ENCODE peak calls at places on chromosomes 1 and 21, in four cellular contexts. D is A549, Q is GM12878, S is K562. F is an unnamed sample.

GRCh38 chr1:115706774-115707425 is 61.6 kb downstream of the CASQ2 start:
- DNase-seq in D (no peak), Q (peak; percentile 7), S (peak; percentile 67), F (peak; percentile 45)

GRCh38 chr1:89203166-89203565 is 4.4 kb upstream of the GBP4 start:
- DNase-seq in D (no peak), Q (no peak), S (no peak), F (no peak)

GRCh38 chr1:198657550-198658064 is 18.8 kb downstream of the PTPRC start:
- DNase-seq in D (no peak), Q (no peak), S (no peak), F (no peak)

GRCh38 chr1:150015733-150016132 is 5.2 kb upstream of the OTUD7B start:
- DNase-seq in D (no peak), Q (no peak), S (no peak), F (no peak)

GRCh38 chr1:235642021-235642942 is 7.3 kb downstream of the GNG4 start:
- DNase-seq in D (no peak), Q (no peak), S (peak; percentile 32), F (peak; percentile 20)

GRCh38 chr1:214422137-214422671 is 129.2 kb downstream of the PTPN14 start:
- DNase-seq in D (no peak), Q (no peak), S (no peak), F (no peak)

GRCh38 chr21:34630536-34631143 is 15.7 kb upstream of the RCAN1 start:
- DNase-seq in D (peak; percentile 41), Q (peak; percentile 33), S (peak; percentile 75), F (peak; percentile 63)

GRCh38 chr1:6954596-6954995 is 169.3 kb downstream of the CAMTA1 start:
- DNase-seq in D (no peak), Q (no peak), S (no peak), F (no peak)

GRCh38 chr1:10490271-10490970 is 15.7 kb downstream of the PEX14 start:
- DNase-seq in D (no peak), Q (no peak), S (no peak), F (no peak)

GRCh38 chr1:1260843-1261560 is 12.7 kb downstream of the UBE2J2 start:
- DNase-seq in D (no peak), Q (no peak), S (no peak), F (no peak)

GRCh38 chr1:63975447-63975846 is 201.6 kb downstream of the ROR1 start:
- DNase-seq in D (no peak), Q (no peak), S (no peak), F (no peak)

GRCh38 chr1:71964188-71964587 is 318.2 kb downstream of the NEGR1 start:
- DNase-seq in D (no peak), Q (no peak), S (no peak), F (no peak)

GRCh38 chr1:155479205-155479604 is 83.4 kb downstream of the ASH1L start:
- DNase-seq in D (no peak), Q (no peak), S (no peak), F (no peak)

GRCh38 chr1:36306210-36306901 is at the start of gene SH3D21:
- DNase-seq in D (no peak), Q (no peak), S (peak; percentile 38), F (peak; percentile 59)

GRCh38 chr1:86868477-86868876 is 45.4 kb downstream of the SELENOF start:
- DNase-seq in D (no peak), Q (no peak), S (no peak), F (no peak)

GRCh38 chr1:156308078-156308477 is 9.0 kb upstream of the VHLL start:
- DNase-seq in D (no peak), Q (no peak), S (peak; percentile 36), F (no peak)

GRCh38 chr1:151638074-151638775 is 26.4 kb downstream of the SNX27 start:
- DNase-seq in D (no peak), Q (no peak), S (no peak), F (no peak)

GRCh38 chr1:227532019-227532619 is 31.2 kb upstream of the ZNF678 start:
- DNase-seq in D (no peak), Q (no peak), S (no peak), F (no peak)

GRCh38 chr1:41618871-41619270 is 134.4 kb upstream of the EDN2 start:
- DNase-seq in D (no peak), Q (no peak), S (no peak), F (no peak)
- TF ChIP-seq RAD21 in D (no peak), Q (no peak), S (no peak), F (no peak)

GRCh38 chr1:29789221-29789909 is 553.0 kb downstream of the PTPRU start:
- DNase-seq in D (no peak), Q (no peak), S (no peak), F (peak; percentile 4)
- TF ChIP-seq RCOR1 in D (no peak), Q (no peak), S (no peak), F (no peak)

DNA sequence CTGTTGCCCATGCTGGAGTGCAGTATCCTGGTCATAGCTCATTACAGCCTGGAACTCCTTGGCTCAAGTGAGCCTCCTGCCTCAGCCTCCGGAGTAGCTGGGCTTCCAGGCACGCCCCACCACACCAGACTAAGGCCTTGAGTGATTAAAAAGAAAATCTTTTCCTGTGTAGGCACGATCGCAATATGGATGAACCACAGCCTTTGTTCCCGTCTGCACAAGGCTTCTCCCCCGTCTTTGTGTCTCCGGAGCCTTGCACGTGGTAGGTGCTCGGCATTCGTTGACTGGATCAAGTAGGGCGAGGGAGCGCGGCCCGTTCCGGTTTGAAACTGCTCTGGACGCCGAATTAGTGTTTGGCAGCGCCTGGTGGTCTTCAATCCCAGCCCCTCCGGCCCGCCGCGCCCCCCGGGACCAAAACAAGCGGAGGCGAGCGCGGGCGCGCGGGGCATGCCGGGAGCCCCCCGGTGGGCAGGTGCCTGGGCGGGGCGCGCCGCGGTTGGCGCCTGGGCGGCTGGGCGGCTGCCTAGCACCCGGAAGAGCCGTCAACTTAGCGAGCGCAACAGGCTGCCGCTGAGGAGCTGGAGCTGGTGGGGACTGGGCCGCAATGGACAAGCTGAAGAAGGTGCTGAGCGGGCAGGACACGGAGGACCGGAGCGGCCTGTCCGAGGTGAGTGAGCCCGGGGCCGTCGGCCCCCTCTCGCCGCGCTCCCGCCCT is at the start of gene SFT2D2:
- DNase-seq in D (peak; percentile 83), Q (no peak), S (peak; percentile 96), F (peak; percentile 95)
- TF ChIP-seq REST in D (no peak), Q (no peak), S (peak; percentile 81), F (peak; percentile 31)

GRCh38 chr1:22903113-22903512 is 69.6 kb downstream of the LACTBL1 start:
- DNase-seq in D (no peak), Q (no peak), S (no peak), F (no peak)

GRCh38 chr1:22907528-22907927 is 65.1 kb downstream of the LACTBL1 start:
- DNase-seq in D (no peak), Q (no peak), S (no peak), F (no peak)

GRCh38 chr1:22908880-22909426 is 63.7 kb downstream of the LACTBL1 start:
- DNase-seq in D (no peak), Q (no peak), S (peak; percentile 41), F (no peak)

GRCh38 chr1:22910286-22910685 is 62.4 kb downstream of the LACTBL1 start:
- DNase-seq in D (no peak), Q (no peak), S (no peak), F (no peak)

GRCh38 chr1:22906968-22907367 is 65.7 kb downstream of the LACTBL1 start:
- DNase-seq in D (no peak), Q (no peak), S (no peak), F (peak; percentile 45)
- TF ChIP-seq RAD21 in D (no peak), Q (no peak), S (no peak), F (no peak)

GRCh38 chr1:17030186-17030585 is 18.5 kb upstream of the ATP13A2 start:
- DNase-seq in D (no peak), Q (no peak), S (no peak), F (no peak)

GRCh38 chr1:17024721-17025120 is 13.0 kb upstream of the ATP13A2 start:
- DNase-seq in D (no peak), Q (no peak), S (no peak), F (no peak)

GRCh38 chr1:17027403-17027802 is 15.7 kb upstream of the ATP13A2 start:
- DNase-seq in D (no peak), Q (no peak), S (no peak), F (no peak)

GRCh38 chr1:17028662-17029188 is 17.0 kb upstream of the ATP13A2 start:
- DNase-seq in D (no peak), Q (no peak), S (no peak), F (no peak)

DNA sequence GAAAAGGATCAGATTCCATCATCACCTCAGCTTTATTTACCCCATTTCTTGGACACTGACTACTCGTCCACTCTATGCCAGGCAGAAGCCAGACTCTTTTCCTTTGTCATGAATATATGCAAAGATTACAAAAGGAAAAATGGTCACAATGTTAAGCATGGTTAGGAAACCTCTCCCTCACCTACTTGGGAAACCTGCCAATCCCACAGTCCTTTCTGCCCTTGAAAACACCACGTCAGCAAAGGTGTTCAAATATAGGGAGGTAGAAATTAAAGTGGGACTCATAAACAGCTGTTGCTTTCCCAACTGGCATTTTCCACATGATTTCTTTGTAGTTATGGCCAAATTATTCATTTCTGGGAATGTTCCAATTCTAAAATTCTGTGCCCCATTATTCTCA is 16.2 kb upstream of the ATP13A2 start:
- DNase-seq in D (no peak), Q (no peak), S (no peak), F (no peak)
- TF ChIP-seq RCOR1 in D (no peak), Q (no peak), S (no peak), F (no peak)

GRCh38 chr1:93846929-93847810 is 31.8 kb downstream of the DNTTIP2 start:
- DNase-seq in D (peak; percentile 57), Q (peak; percentile 92), S (peak; percentile 70), F (peak; percentile 89)

GRCh38 chr1:93848352-93848883 is 30.6 kb downstream of the DNTTIP2 start:
- DNase-seq in D (no peak), Q (no peak), S (no peak), F (no peak)

GRCh38 chr1:93846151-93846928 is 32.7 kb downstream of the DNTTIP2 start:
- DNase-seq in D (peak; percentile 68), Q (no peak), S (peak; percentile 80), F (peak; percentile 90)

GRCh38 chr1:93845554-93846150 is 33.4 kb downstream of the DNTTIP2 start:
- DNase-seq in D (peak; percentile 18), Q (no peak), S (no peak), F (no peak)

GRCh38 chr1:93847811-93848288 is 31.2 kb downstream of the DNTTIP2 start:
- DNase-seq in D (peak; percentile 51), Q (no peak), S (peak; percentile 75), F (peak; percentile 77)
- TF ChIP-seq REST in D (no peak), Q (no peak), S (no peak), F (no peak)

DNA sequence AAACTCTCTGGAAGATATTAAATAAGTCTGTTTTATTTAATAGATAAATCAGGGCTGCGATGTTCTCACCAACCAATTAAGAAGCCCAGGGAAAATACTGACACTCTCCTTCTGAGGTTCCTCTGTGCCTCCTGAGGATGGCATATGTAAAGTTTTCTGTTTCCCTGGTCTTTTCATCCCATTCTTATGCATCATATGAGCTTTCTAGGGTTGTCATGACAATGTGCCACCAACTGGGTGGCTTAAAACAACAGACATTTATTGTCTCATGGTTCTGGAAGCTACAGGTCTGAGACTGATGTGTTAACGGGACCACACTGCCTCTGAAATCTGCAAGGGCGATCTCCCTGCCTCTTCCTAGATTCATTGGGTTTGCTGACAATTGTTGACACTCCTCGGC is 308.4 kb downstream of the RGS7 start:
- DNase-seq in D (no peak), Q (no peak), S (no peak), F (no peak)
- TF ChIP-seq RAD21 in D (no peak), Q (no peak), S (no peak), F (no peak)

F was measured in SK-N-SH.